ENCODE peak calls at places on chromosome 11, in five cellular contexts. A is upper lobe of right lung, L is vagina, Y is neural progenitor cell, S is body of pancreas. P is an unnamed sample.

GRCh38 chr11:126698576-126698975 is 302.0 kb downstream of the KIRREL3 start:
- DNase-seq in Y (no peak), A (no peak), S (no peak), L (no peak), P (no peak)

GRCh38 chr11:7227724-7228123 is 24.0 kb upstream of the SYT9 start:
- DNase-seq in L (no peak), A (no peak), S (no peak), Y (no peak), P (no peak)

GRCh38 chr11:26762089-26762488 is 40.2 kb upstream of the SLC5A12 start:
- DNase-seq in Y (no peak), A (no peak), S (no peak), L (no peak), P (no peak)

GRCh38 chr11:86592659-86593451 is 79.6 kb downstream of the ME3 start:
- DNase-seq in Y (no peak), S (peak; percentile 79), A (no peak), L (no peak), P (no peak)

GRCh38 chr11:115941481-115941993 is 437.3 kb upstream of the CADM1 start:
- DNase-seq in A (peak; percentile 84), L (no peak), Y (no peak), S (peak; percentile 17), P (no peak)

GRCh38 chr11:100849009-100849913 is 162.2 kb downstream of the ARHGAP42 start:
- DNase-seq in Y (no peak), L (no peak), A (no peak), S (no peak), P (peak; percentile 94)

GRCh38 chr11:34351051-34351450 is 6.8 kb downstream of the ABTB2 start:
- DNase-seq in S (no peak), Y (no peak), L (no peak), A (no peak), P (no peak)

GRCh38 chr11:73982595-73982989 is at the start of gene UCP2:
- DNase-seq in Y (peak; percentile 89), A (peak; percentile 95), L (no peak), S (peak; percentile 75), P (peak; percentile 15)

GRCh38 chr11:122163420-122163819 is 47.4 kb upstream of the BLID start:
- DNase-seq in L (no peak), Y (no peak), S (no peak), A (no peak), P (no peak)

DNA sequence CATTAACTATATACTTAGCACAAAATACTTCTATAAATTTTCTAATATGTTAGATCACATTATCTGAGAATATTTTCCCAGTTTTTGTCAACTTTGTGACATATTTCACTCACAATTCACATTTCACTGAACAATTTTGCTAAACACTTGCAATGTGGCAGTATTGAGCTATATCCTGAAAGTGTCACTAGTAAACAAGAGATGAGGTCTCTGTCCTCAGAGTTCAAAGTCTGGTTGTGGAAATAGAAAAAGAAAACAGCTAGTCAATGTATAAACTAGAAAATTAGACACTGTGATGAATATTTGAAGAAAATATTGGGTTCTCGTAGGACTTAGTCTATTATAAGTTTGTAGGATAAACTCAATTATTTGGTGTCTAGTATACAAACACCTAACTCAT is 87.4 kb upstream of the CHORDC1 start:
- DNase-seq in L (no peak), A (no peak), Y (no peak), S (no peak), P (no peak)
- TF ChIP-seq CTCF in L (no peak), A (no peak), Y (peak; percentile 26), S (no peak), P (no peak)

GRCh38 chr11:65637794-65638317 is at the start of gene SIPA1:
- DNase-seq in L (no peak), S (peak; percentile 77), Y (peak; percentile 95), A (peak; percentile 87), P (peak; percentile 46)
- TF ChIP-seq CTCF in L (no peak), S (no peak), Y (peak; percentile 58), A (peak; percentile 55), P (peak; percentile 37)

GRCh38 chr11:9363954-9364912 is 20.2 kb upstream of the IPO7 start:
- DNase-seq in S (peak; percentile 96), L (peak; percentile 96), Y (peak; percentile 97), A (peak; percentile 98), P (peak; percentile 91)
- TF ChIP-seq CTCF in S (no peak), L (no peak), Y (no peak), A (no peak), P (no peak)

GRCh38 chr11:65890324-65891179 is at the start of gene CCDC85B:
- DNase-seq in A (peak; percentile 99), L (no peak), Y (peak; percentile 96), S (peak; percentile 97), P (peak; percentile 93)
- TF ChIP-seq CTCF in A (no peak), L (no peak), Y (peak; percentile 40), S (no peak), P (no peak)

DNA sequence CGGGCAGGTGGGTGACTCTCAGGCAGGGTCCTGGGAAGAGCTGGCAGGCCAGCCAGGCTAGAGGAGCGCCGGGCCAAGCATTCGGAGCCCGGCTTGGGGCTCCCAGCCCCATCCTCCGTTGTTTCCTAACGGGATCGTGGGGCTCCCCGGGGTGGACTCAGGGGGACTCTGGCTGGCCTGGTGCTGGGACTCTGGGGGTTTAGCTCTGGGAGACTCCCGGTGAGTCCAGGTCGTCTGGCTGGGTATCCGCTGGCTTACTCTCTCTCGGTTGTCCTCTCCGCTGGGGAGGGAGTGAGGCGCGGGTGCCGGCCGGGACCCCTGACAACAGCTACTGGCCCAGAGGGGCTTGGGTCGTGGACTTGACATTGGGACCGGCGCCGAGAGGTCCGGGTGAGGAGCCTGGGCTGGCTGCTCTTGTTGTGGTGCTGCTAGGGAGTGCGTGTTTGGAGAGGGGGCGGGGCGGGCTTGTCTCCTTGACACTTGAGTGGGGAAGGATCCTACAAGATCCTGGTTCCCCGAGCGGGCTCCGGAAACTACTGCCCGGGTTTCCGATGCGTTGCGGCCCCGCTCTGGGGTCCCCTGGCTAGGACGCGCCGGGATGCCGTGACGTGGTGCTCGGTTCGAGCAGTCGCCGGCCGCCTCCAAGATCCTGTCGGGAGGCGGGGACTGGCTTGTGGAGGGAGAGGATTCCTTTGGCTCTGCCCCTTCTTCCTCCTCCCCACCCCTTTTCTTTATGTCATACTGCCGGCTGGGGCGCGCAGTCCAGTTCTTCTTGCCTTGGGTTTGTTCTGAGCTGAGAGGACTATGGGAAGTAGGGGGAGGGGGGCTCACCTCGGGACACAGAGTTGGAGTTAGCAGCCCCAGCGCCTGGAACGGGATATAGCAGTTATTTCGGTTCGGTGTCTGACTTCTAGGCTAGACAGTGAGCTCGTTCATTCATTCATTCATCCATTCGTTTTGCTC is 585 bp downstream of the EMSY start:
- DNase-seq in Y (peak; percentile 95), A (peak; percentile 88), L (no peak), S (peak; percentile 66), P (peak; percentile 49)
- TF ChIP-seq CTCF in Y (peak; percentile 33), A (no peak), L (no peak), S (no peak), P (no peak)

GRCh38 chr11:4551346-4551979 is 6.5 kb downstream of the OR52M1 start:
- DNase-seq in A (no peak), Y (peak; percentile 10), L (no peak), S (no peak), P (no peak)
- TF ChIP-seq CTCF in A (peak; percentile 13), Y (peak; percentile 46), L (no peak), S (no peak), P (peak; percentile 38)

DNA sequence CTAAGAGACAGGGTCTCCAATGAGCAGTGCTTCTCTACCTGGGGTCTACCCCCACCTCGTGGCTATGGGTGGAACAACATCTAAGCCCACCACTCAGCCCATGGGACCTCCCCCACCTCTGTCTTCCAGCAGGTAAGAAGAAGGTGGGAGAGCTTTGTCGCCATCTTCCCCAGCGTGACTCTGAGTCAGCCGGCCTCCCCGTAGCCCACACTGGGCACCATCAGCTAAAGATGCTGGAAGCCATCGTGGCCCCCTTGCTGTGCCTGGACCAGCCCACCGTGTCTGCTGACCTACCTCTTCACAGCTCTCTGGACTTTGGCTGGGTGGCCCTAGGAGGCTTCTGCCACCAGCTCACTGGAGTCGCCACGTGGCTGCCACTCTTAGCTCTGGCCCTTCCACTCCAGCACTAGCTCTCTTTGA is 954 bp downstream of the C11orf86 start:
- DNase-seq in S (no peak), Y (peak; percentile 76), A (no peak), L (no peak), P (no peak)
- TF ChIP-seq CTCF in S (peak; percentile 17), Y (peak; percentile 82), A (peak; percentile 44), L (no peak), P (peak; percentile 76)